ENCODE peak calls at places on chromosomes 1 and 21, in five cellular contexts. D is GM23338, P is adrenal gland, U is colonic mucosa, O is lower lobe of right lung. I is an unnamed sample.

GRCh38 chr1:160315359-160315758 is 27.7 kb downstream of the COPA start:
- DNase-seq in U (no peak), D (no peak), O (no peak), P (no peak), I (no peak)

GRCh38 chr1:9577423-9577822 is 11.3 kb upstream of the TMEM201 start:
- DNase-seq in O (no peak), D (no peak), U (no peak), P (no peak), I (no peak)

GRCh38 chr1:178451529-178451928 is 45.2 kb downstream of the CLEC20A start:
- DNase-seq in U (no peak), D (no peak), P (no peak), O (no peak), I (no peak)

GRCh38 chr1:114369930-114370329 is 141.1 kb downstream of the TRIM33 start:
- DNase-seq in U (no peak), D (no peak), O (no peak), P (no peak), I (no peak)

GRCh38 chr1:157968951-157969350 is 24.5 kb upstream of the KIRREL1 start:
- DNase-seq in U (no peak), D (no peak), O (no peak), P (peak; percentile 54), I (no peak)

GRCh38 chr1:14668448-14669029 is 70.1 kb downstream of the KAZN start:
- DNase-seq in O (no peak), U (no peak), D (peak; percentile 27), P (no peak), I (no peak)

GRCh38 chr21:38352536-38353219 is 95.9 kb downstream of the KCNJ15 start:
- DNase-seq in O (peak; percentile 61), P (peak; percentile 79), U (peak; percentile 59), D (peak; percentile 87), I (peak; percentile 59)

GRCh38 chr21:46515109-46515508 is 56.4 kb downstream of the DIP2A start:
- DNase-seq in D (no peak), U (no peak), O (no peak), P (peak; percentile 90), I (peak; percentile 16)

GRCh38 chr21:35048183-35048601 is 910 bp downstream of the RUNX1 start:
- DNase-seq in O (peak; percentile 67), U (no peak), D (no peak), P (peak; percentile 23), I (no peak)

GRCh38 chr1:115426271-115426771 is 88.3 kb upstream of the NGF start:
- DNase-seq in O (no peak), U (no peak), P (peak; percentile 78), D (no peak), I (no peak)

GRCh38 chr1:232950197-232950918 is at the start of gene NTPCR:
- DNase-seq in D (peak; percentile 97), P (peak; percentile 95), U (peak; percentile 96), O (peak; percentile 94), I (peak; percentile 97)

GRCh38 chr1:38138498-38139233 is 92.1 kb upstream of the POU3F1 start:
- DNase-seq in O (peak; percentile 79), D (no peak), P (peak; percentile 86), U (peak; percentile 28), I (peak; percentile 57)

GRCh38 chr1:78541479-78541878 is 50.7 kb downstream of the PTGFR start:
- DNase-seq in D (no peak), P (no peak), U (no peak), O (no peak), I (no peak)

GRCh38 chr21:38478782-38479181 is 19.5 kb downstream of the ERG start:
- DNase-seq in P (no peak), O (no peak), U (no peak), D (no peak), I (no peak)

GRCh38 chr21:37711294-37711844 is 204.9 kb downstream of the KCNJ6 start:
- DNase-seq in P (no peak), O (no peak), D (no peak), U (no peak), I (no peak)

GRCh38 chr1:45084562-45084961 is 72.5 kb downstream of the UROD start:
- DNase-seq in U (no peak), P (peak; percentile 8), D (no peak), O (no peak), I (no peak)

GRCh38 chr1:77889671-77890070 is 1.2 kb downstream of the NEXN start:
- DNase-seq in D (peak; percentile 3), P (peak; percentile 27), O (no peak), U (no peak), I (no peak)

GRCh38 chr1:201568859-201569294 is 29.9 kb downstream of the NAV1 start:
- DNase-seq in O (peak; percentile 40), D (no peak), P (no peak), U (no peak), I (no peak)

GRCh38 chr1:29186252-29186651 is 4.6 kb upstream of the SRSF4 start:
- DNase-seq in P (no peak), D (no peak), O (no peak), U (no peak), I (no peak)

GRCh38 chr1:20375563-20375962 is 84.9 kb downstream of the VWA5B1 start:
- DNase-seq in O (no peak), D (no peak), U (no peak), P (peak; percentile 73), I (no peak)

GRCh38 chr1:244224487-244225430 is 173.7 kb downstream of the ZBTB18 start:
- DNase-seq in P (peak; percentile 61), D (no peak), U (no peak), O (peak; percentile 77), I (peak; percentile 20)

GRCh38 chr1:1782399-1783221 is 4.3 kb upstream of the NADK start:
- DNase-seq in U (peak; percentile 92), O (peak; percentile 85), D (peak; percentile 79), P (peak; percentile 70), I (peak; percentile 86)

GRCh38 chr1:109907190-109907774 is 3.4 kb upstream of the CSF1 start:
- DNase-seq in O (no peak), U (no peak), D (no peak), P (no peak), I (no peak)

GRCh38 chr1:84842748-84843231 is 50.2 kb downstream of the LPAR3 start:
- DNase-seq in P (no peak), D (no peak), U (no peak), O (no peak), I (no peak)

GRCh38 chr1:203839081-203839480 is 22.3 kb upstream of the SNRPE start:
- DNase-seq in D (no peak), U (no peak), O (no peak), P (peak; percentile 32), I (no peak)

GRCh38 chr21:43343095-43343991 is 83.6 kb downstream of the SIK1 start:
- DNase-seq in U (peak; percentile 86), O (peak; percentile 94), D (no peak), P (no peak), I (peak; percentile 87)

GRCh38 chr1:241716915-241717651 is 65.0 kb downstream of the WDR64 start:
- DNase-seq in P (no peak), O (no peak), U (no peak), D (no peak), I (no peak)

GRCh38 chr1:33137800-33138199 is 44.0 kb downstream of the TRIM62 start:
- DNase-seq in U (no peak), O (no peak), P (peak; percentile 28), D (peak; percentile 91), I (no peak)

GRCh38 chr1:3488432-3488831 is 34.0 kb downstream of the ARHGEF16 start:
- DNase-seq in P (no peak), U (no peak), O (no peak), D (no peak), I (no peak)

GRCh38 chr1:59678809-59679228 is 135.9 kb upstream of the HOOK1 start:
- DNase-seq in P (no peak), D (no peak), U (no peak), O (no peak), I (no peak)
- H3K4me3 ChIP-seq in P (no peak overlapping the region), D (no peak overlapping the region), U (no peak overlapping the region), O (no peak overlapping the region), I (no peak overlapping the region)

DNA sequence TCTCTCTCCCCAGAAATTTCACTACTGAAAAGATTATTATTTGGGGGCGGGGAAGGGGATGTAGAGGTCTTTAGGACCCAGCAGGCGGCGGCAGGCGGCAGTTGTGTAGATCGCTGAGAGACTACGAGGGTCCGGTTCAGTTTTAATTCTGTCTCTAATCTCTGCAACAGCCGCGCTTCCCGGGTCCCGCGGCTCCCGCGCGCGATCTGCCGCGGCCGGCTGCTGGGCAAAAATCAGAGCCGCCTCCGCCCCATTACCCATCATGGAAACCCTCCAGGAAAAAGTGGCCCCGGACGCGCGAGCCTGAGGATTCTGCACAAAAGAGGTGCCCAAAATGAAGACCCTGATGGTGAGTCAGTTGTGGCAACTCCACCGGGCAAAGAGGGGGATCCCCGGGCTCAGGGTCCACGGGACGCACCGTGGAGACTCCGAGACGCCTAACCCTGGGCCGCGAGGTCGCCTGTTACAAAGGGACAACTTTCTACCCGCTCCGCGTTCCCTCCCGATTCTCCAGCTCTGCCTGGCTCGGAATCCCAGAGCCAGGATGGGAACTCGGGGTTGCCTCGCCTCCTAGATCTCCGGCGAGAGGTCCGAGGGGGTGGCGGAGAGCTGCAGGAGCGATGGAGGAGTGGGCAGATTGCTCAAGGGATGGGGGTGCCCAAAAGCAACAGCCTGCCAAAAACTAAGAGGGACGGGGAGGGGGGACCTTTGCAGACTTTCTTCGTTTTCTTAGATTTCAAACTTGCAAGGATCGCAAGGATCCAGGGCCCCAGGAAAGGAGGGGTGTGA is at the start of gene ST6GALNAC5:
- DNase-seq in P (peak; percentile 46), D (peak; percentile 82), U (peak; percentile 17), O (peak; percentile 48), I (no peak)
- H3K4me3 ChIP-seq in P (peak within 1 kb of the TSS; percentile 49), D (peak within 1 kb of the TSS; percentile 96), U (peak within 1 kb of the TSS; percentile 24), O (peak within 1 kb of the TSS; percentile 59), I (peak within 1 kb of the TSS; percentile 37)

GRCh38 chr1:117572546-117572945 is 33.3 kb upstream of the TENT5C start:
- DNase-seq in P (no peak), D (no peak), U (peak; percentile 60), O (peak; percentile 60), I (peak; percentile 69)

GRCh38 chr1:117569956-117570355 is 35.9 kb upstream of the TENT5C start:
- DNase-seq in U (no peak), P (no peak), O (no peak), D (no peak), I (no peak)

GRCh38 chr1:117571496-117571895 is 34.4 kb upstream of the TENT5C start:
- DNase-seq in U (peak; percentile 56), D (no peak), O (no peak), P (no peak), I (peak; percentile 33)

GRCh38 chr1:117568999-117569398 is 36.8 kb upstream of the TENT5C start:
- DNase-seq in U (peak; percentile 15), P (no peak), D (no peak), O (no peak), I (no peak)

GRCh38 chr1:117570988-117571409 is 34.8 kb upstream of the TENT5C start:
- DNase-seq in O (peak; percentile 70), P (no peak), U (peak; percentile 85), D (peak; percentile 33), I (peak; percentile 81)
- H3K4me3 ChIP-seq in O (no peak overlapping the region), P (no peak overlapping the region), U (no peak overlapping the region), D (no peak overlapping the region), I (no peak overlapping the region)

GRCh38 chr1:151970641-151971040 is 23.0 kb downstream of the S100A10 start:
- DNase-seq in O (no peak), P (no peak), D (no peak), U (peak; percentile 60), I (peak; percentile 57)

GRCh38 chr1:151970128-151970527 is 23.5 kb downstream of the S100A10 start:
- DNase-seq in P (no peak), D (no peak), U (no peak), O (no peak), I (no peak)

GRCh38 chr1:151976015-151976343 is 17.7 kb downstream of the S100A10 start:
- DNase-seq in U (no peak), P (no peak), O (no peak), D (no peak), I (no peak)

GRCh38 chr1:151975311-151976014 is 18.2 kb downstream of the S100A10 start:
- DNase-seq in D (no peak), P (no peak), U (no peak), O (no peak), I (no peak)

GRCh38 chr1:151972533-151973270 is 21.0 kb downstream of the S100A10 start:
- DNase-seq in D (peak; percentile 80), P (peak; percentile 79), O (no peak), U (peak; percentile 79), I (peak; percentile 67)
- H3K4me3 ChIP-seq in D (peak overlapping the region; percentile 11), P (no peak overlapping the region), O (no peak overlapping the region), U (no peak overlapping the region), I (no peak overlapping the region)